ENCODE peak calls at places on chromosomes 3 and 15, in seven cellular contexts. C, X, Y, E, R, F and V are unnamed samples.

GRCh38 chr3:161305095-161305991 is 66.0 kb downstream of the SPTSSB start:
- DNase-seq in C (no peak), X (no peak), Y (peak; percentile 42), E (peak; percentile 29), R (no peak), F (no peak), V (no peak)

GRCh38 chr15:69755571-69756310 is 303.1 kb downstream of the RPLP1 start:
- DNase-seq in C (no peak), X (no peak), Y (no peak), E (peak; percentile 76), R (no peak), F (peak; percentile 87), V (no peak)

GRCh38 chr15:92663250-92663951 is 7.8 kb upstream of the FAM174B start:
- DNase-seq in C (no peak), X (no peak), Y (no peak), E (peak; percentile 76), R (no peak), F (peak; percentile 61), V (no peak)

GRCh38 chr3:152469238-152470025 is 200.7 kb downstream of the MBNL1 start:
- DNase-seq in C (no peak), X (no peak), Y (no peak), E (no peak), R (no peak), F (no peak), V (no peak)

GRCh38 chr3:101940521-101940992 is 91.2 kb downstream of the NFKBIZ start:
- DNase-seq in C (no peak), X (no peak), Y (peak; percentile 98), E (no peak), R (no peak), F (no peak), V (no peak)

GRCh38 chr3:63975705-63976104 is 47.6 kb downstream of the PSMD6 start:
- DNase-seq in C (no peak), X (no peak), Y (peak; percentile 68), E (no peak), R (peak; percentile 81), F (no peak), V (no peak)

GRCh38 chr3:169207089-169207488 is 456.4 kb downstream of the MECOM start:
- DNase-seq in C (no peak), X (no peak), Y (no peak), E (no peak), R (no peak), F (no peak), V (no peak)

GRCh38 chr3:140143670-140144069 is 208.7 kb downstream of the CLSTN2 start:
- DNase-seq in C (no peak), X (no peak), Y (no peak), E (no peak), R (no peak), F (no peak), V (no peak)

GRCh38 chr15:63502843-63503738 is 1.3 kb upstream of the USP3 start:
- DNase-seq in C (peak; percentile 66), X (peak; percentile 53), Y (peak; percentile 99), E (peak; percentile 74), R (peak; percentile 97), F (peak; percentile 92), V (peak; percentile 93)

GRCh38 chr15:66151809-66152208 is 101.7 kb downstream of the MEGF11 start:
- DNase-seq in C (peak; percentile 66), X (no peak), Y (no peak), E (no peak), R (peak; percentile 43), F (no peak), V (peak; percentile 66)

GRCh38 chr3:71780430-71780829 is 4.5 kb downstream of the PROK2 start:
- DNase-seq in C (peak; percentile 25), X (no peak), Y (no peak), E (no peak), R (no peak), F (no peak), V (no peak)

GRCh38 chr15:42483677-42484076 is 7.3 kb downstream of the ZNF106 start:
- DNase-seq in C (no peak), X (no peak), Y (no peak), E (no peak), R (no peak), F (no peak), V (no peak)

GRCh38 chr15:74788716-74789151 is 6.9 kb downstream of the CSK start:
- DNase-seq in C (peak; percentile 48), X (no peak), Y (no peak), E (peak; percentile 78), R (no peak), F (peak; percentile 92), V (no peak)

GRCh38 chr3:184560992-184561328 is 625 bp upstream of the EPHB3 start:
- DNase-seq in C (no peak), X (no peak), Y (no peak), E (no peak), R (no peak), F (no peak), V (no peak)

GRCh38 chr3:146542179-146542578 is 2.2 kb downstream of the PLSCR1 start:
- DNase-seq in C (no peak), X (no peak), Y (peak; percentile 81), E (no peak), R (peak; percentile 10), F (no peak), V (no peak)

GRCh38 chr15:63481105-63481810 is 23.1 kb upstream of the USP3 start:
- DNase-seq in C (no peak), X (no peak), Y (no peak), E (no peak), R (no peak), F (no peak), V (peak; percentile 69)

GRCh38 chr3:36868614-36869436 is 76.0 kb downstream of the TRANK1 start:
- DNase-seq in C (peak; percentile 54), X (peak; percentile 18), Y (peak; percentile 77), E (peak; percentile 62), R (peak; percentile 50), F (peak; percentile 31), V (peak; percentile 62)

GRCh38 chr3:104198136-104198535 is 1168.6 kb upstream of the ALCAM start:
- DNase-seq in C (no peak), X (no peak), Y (no peak), E (no peak), R (no peak), F (no peak), V (no peak)

GRCh38 chr3:12959838-12960378 is 113.3 kb downstream of the IQSEC1 start:
- DNase-seq in C (no peak), X (no peak), Y (no peak), E (no peak), R (no peak), F (no peak), V (no peak)

GRCh38 chr3:191246628-191247027 is 47.6 kb downstream of the OSTN start:
- DNase-seq in C (no peak), X (no peak), Y (peak; percentile 16), E (no peak), R (no peak), F (no peak), V (no peak)

GRCh38 chr3:191238321-191238817 is 39.3 kb downstream of the OSTN start:
- DNase-seq in C (no peak), X (no peak), Y (peak; percentile 78), E (no peak), R (no peak), F (no peak), V (no peak)

GRCh38 chr3:191239439-191240035 is 40.5 kb downstream of the OSTN start:
- DNase-seq in C (no peak), X (no peak), Y (peak; percentile 50), E (no peak), R (no peak), F (no peak), V (no peak)

GRCh38 chr3:191240432-191240831 is 41.4 kb downstream of the OSTN start:
- DNase-seq in C (no peak), X (no peak), Y (no peak), E (no peak), R (no peak), F (no peak), V (no peak)

DNA sequence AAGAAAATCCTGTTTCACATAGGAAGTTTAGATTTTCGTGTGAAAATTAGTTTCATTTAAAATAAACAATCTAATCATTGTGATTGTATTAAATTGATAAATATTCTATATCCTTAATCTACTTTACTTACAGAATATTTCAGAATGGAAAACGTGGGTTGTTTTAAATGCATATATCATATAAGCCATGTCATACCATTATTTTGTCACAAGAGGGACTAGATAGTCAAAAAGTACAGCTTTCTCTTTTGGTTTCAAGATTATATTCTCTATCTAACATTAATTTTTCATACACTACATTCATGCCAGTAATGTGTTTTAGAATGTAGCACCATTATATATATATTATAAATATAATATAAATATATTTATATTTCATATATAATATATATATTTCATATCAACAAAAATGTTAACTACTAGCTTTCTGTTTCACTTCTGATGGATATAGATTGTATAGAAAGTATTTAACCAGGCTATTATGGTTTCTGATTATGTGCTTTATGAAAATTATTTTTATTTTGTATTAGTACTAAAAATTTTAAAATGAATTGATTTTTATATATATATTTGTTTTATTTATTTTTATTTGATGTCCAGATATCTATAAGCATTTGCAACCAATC is 45.3 kb downstream of the OSTN start:
- DNase-seq in C (no peak), X (no peak), Y (peak; percentile 51), E (peak; percentile 24), R (no peak), F (no peak), V (no peak)
- TF ChIP-seq CTCF in C (peak; percentile 16), X (peak; percentile 55), Y (peak; percentile 53), E (peak; percentile 48), R (peak; percentile 24), F (peak; percentile 33), V (no peak)

GRCh38 chr3:128173849-128174248 is 20.6 kb downstream of the EEFSEC start:
- DNase-seq in C (peak; percentile 25), X (no peak), Y (no peak), E (no peak), R (no peak), F (no peak), V (no peak)
- TF ChIP-seq CTCF in C (no peak), X (no peak), Y (no peak), E (no peak), R (no peak), F (no peak), V (no peak)

GRCh38 chr3:112503304-112503972 is 4.2 kb upstream of the BTLA start:
- DNase-seq in C (no peak), X (no peak), Y (no peak), E (no peak), R (no peak), F (no peak), V (no peak)
- TF ChIP-seq CTCF in C (no peak), X (no peak), Y (no peak), E (no peak), R (no peak), F (no peak), V (no peak)

DNA sequence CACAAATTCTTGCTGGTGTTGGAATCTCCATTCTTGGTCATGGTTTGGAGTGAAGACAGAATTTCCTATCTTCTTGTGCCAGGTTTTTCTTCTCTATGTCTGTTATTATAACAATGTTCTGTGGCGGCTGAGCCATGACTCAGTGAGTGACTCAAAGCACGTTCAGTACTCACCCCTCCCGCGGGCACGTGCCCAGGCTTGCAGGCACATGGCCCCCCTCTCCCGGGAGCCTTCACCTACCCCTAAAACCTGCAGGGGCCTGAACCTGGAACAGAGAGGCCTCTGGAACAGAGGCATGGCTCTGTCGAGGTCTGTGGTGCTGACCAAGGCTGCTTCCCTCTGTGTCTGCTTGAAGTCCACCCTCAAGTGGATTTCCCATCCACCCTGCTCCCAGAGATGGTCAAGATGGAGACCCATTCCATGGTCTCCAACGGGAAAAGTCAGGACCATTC is 27.6 kb downstream of the PLXNB1 start:
- DNase-seq in C (no peak), X (no peak), Y (peak; percentile 89), E (no peak), R (peak; percentile 82), F (no peak), V (peak; percentile 4)
- TF ChIP-seq CTCF in C (no peak), X (no peak), Y (no peak), E (no peak), R (no peak), F (no peak), V (no peak)

GRCh38 chr3:53766706-53767105 is 79.5 kb downstream of the CHDH start:
- DNase-seq in C (no peak), X (no peak), Y (no peak), E (no peak), R (no peak), F (no peak), V (no peak)
- TF ChIP-seq CTCF in C (no peak), X (peak; percentile 7), Y (no peak), E (no peak), R (no peak), F (no peak), V (peak; percentile 30)